ENCODE peak calls at places on chromosomes 11 and 22, in eight cellular contexts. One of them, this sample, is unnamed.

GRCh38 chr11:123356539-123356938 is 73.5 kb upstream of the GRAMD1B start:
- DNase-seq in choroid plexus epithelial cell: no peak
- DNase-seq in WTC11: no peak
- DNase-seq in fibroblast of mammary gland: no peak
- DNase-seq in mammary epithelial cell: no peak
- DNase-seq in pancreas: no peak
- DNase-seq in IMR-90: no peak
- DNase-seq in A549: no peak
- DNase-seq in this sample: no peak

GRCh38 chr11:48150213-48150612 is 66.4 kb upstream of the OR4B1 start:
- DNase-seq in WTC11: no peak
- DNase-seq in IMR-90: peak; percentile 63
- DNase-seq in mammary epithelial cell: peak; percentile 52
- DNase-seq in fibroblast of mammary gland: peak; percentile 43
- DNase-seq in A549: no peak
- DNase-seq in choroid plexus epithelial cell: peak; percentile 49
- DNase-seq in pancreas: no peak
- DNase-seq in this sample: no peak

GRCh38 chr11:125872138-125872491 is 15.4 kb upstream of the HYLS1 start:
- DNase-seq in IMR-90: no peak
- DNase-seq in fibroblast of mammary gland: no peak
- DNase-seq in mammary epithelial cell: peak; percentile 32
- DNase-seq in pancreas: no peak
- DNase-seq in choroid plexus epithelial cell: no peak
- DNase-seq in WTC11: no peak
- DNase-seq in A549: no peak
- DNase-seq in this sample: no peak

GRCh38 chr11:2380807-2381350 is 3.8 kb downstream of the CD81 start:
- DNase-seq in fibroblast of mammary gland: peak; percentile 47
- DNase-seq in mammary epithelial cell: no peak
- DNase-seq in choroid plexus epithelial cell: peak; percentile 52
- DNase-seq in IMR-90: no peak
- DNase-seq in pancreas: no peak
- DNase-seq in A549: no peak
- DNase-seq in WTC11: no peak
- DNase-seq in this sample: no peak

GRCh38 chr22:30511109-30511508 is 5.6 kb upstream of the SEC14L4 start:
- DNase-seq in choroid plexus epithelial cell: no peak
- DNase-seq in fibroblast of mammary gland: no peak
- DNase-seq in pancreas: no peak
- DNase-seq in A549: no peak
- DNase-seq in mammary epithelial cell: no peak
- DNase-seq in WTC11: no peak
- DNase-seq in IMR-90: no peak
- DNase-seq in this sample: no peak

GRCh38 chr11:23201936-23202522 is 341.8 kb upstream of the CCDC179 start:
- DNase-seq in A549: no peak
- DNase-seq in pancreas: no peak
- DNase-seq in WTC11: no peak
- DNase-seq in mammary epithelial cell: no peak
- DNase-seq in choroid plexus epithelial cell: peak; percentile 22
- DNase-seq in IMR-90: no peak
- DNase-seq in fibroblast of mammary gland: no peak
- DNase-seq in this sample: no peak

GRCh38 chr11:126739499-126740145 is 260.9 kb downstream of the KIRREL3 start:
- DNase-seq in IMR-90: peak; percentile 38
- DNase-seq in A549: no peak
- DNase-seq in mammary epithelial cell: no peak
- DNase-seq in WTC11: no peak
- DNase-seq in fibroblast of mammary gland: no peak
- DNase-seq in choroid plexus epithelial cell: no peak
- DNase-seq in pancreas: no peak
- DNase-seq in this sample: no peak

GRCh38 chr11:17063171-17064002 is 14.1 kb downstream of the RPS13 start:
- DNase-seq in IMR-90: peak; percentile 27
- DNase-seq in fibroblast of mammary gland: peak; percentile 50
- DNase-seq in choroid plexus epithelial cell: peak; percentile 71
- DNase-seq in mammary epithelial cell: peak; percentile 28
- DNase-seq in pancreas: peak; percentile 81
- DNase-seq in WTC11: peak; percentile 88
- DNase-seq in A549: peak; percentile 54
- DNase-seq in this sample: peak; percentile 79

GRCh38 chr11:45168366-45169130 is 22.1 kb downstream of the PRDM11 start:
- DNase-seq in WTC11: no peak
- DNase-seq in choroid plexus epithelial cell: no peak
- DNase-seq in pancreas: no peak
- DNase-seq in fibroblast of mammary gland: no peak
- DNase-seq in IMR-90: no peak
- DNase-seq in mammary epithelial cell: no peak
- DNase-seq in A549: no peak
- DNase-seq in this sample: no peak

GRCh38 chr22:46833228-46833627 is 70.8 kb downstream of the TBC1D22A start:
- DNase-seq in fibroblast of mammary gland: no peak
- DNase-seq in A549: peak; percentile 22
- DNase-seq in choroid plexus epithelial cell: peak; percentile 64
- DNase-seq in WTC11: peak; percentile 67
- DNase-seq in pancreas: peak; percentile 59
- DNase-seq in mammary epithelial cell: peak; percentile 20
- DNase-seq in IMR-90: peak; percentile 25
- DNase-seq in this sample: peak; percentile 44

GRCh38 chr22:19139974-19140373 is 4.5 kb downstream of the ESS2 start:
- DNase-seq in pancreas: peak; percentile 7
- DNase-seq in IMR-90: no peak
- DNase-seq in A549: no peak
- DNase-seq in choroid plexus epithelial cell: no peak
- DNase-seq in mammary epithelial cell: no peak
- DNase-seq in fibroblast of mammary gland: no peak
- DNase-seq in WTC11: no peak
- DNase-seq in this sample: no peak

GRCh38 chr22:29003975-29004646 is 57.5 kb downstream of the C22orf31 start:
- DNase-seq in A549: no peak
- DNase-seq in choroid plexus epithelial cell: no peak
- DNase-seq in pancreas: peak; percentile 44
- DNase-seq in WTC11: peak; percentile 35
- DNase-seq in mammary epithelial cell: peak; percentile 26
- DNase-seq in fibroblast of mammary gland: no peak
- DNase-seq in IMR-90: no peak
- DNase-seq in this sample: peak; percentile 20

GRCh38 chr11:113161671-113162589 is 152.5 kb upstream of the TTC12 start:
- DNase-seq in A549: no peak
- DNase-seq in fibroblast of mammary gland: no peak
- DNase-seq in IMR-90: no peak
- DNase-seq in choroid plexus epithelial cell: no peak
- DNase-seq in pancreas: peak; percentile 27
- DNase-seq in WTC11: no peak
- DNase-seq in mammary epithelial cell: no peak
- DNase-seq in this sample: no peak

GRCh38 chr11:113160652-113161051 is 153.7 kb upstream of the TTC12 start:
- DNase-seq in mammary epithelial cell: no peak
- DNase-seq in WTC11: no peak
- DNase-seq in A549: no peak
- DNase-seq in choroid plexus epithelial cell: no peak
- DNase-seq in pancreas: no peak
- DNase-seq in fibroblast of mammary gland: no peak
- DNase-seq in IMR-90: no peak
- DNase-seq in this sample: no peak

GRCh38 chr11:113162590-113162961 is 151.8 kb upstream of the TTC12 start:
- DNase-seq in A549: no peak
- DNase-seq in IMR-90: no peak
- DNase-seq in WTC11: no peak
- DNase-seq in pancreas: no peak
- DNase-seq in mammary epithelial cell: no peak
- DNase-seq in choroid plexus epithelial cell: peak; percentile 55
- DNase-seq in fibroblast of mammary gland: no peak
- DNase-seq in this sample: no peak

GRCh38 chr11:113166280-113166679 is 148.1 kb upstream of the TTC12 start:
- DNase-seq in WTC11: no peak
- DNase-seq in IMR-90: no peak
- DNase-seq in mammary epithelial cell: no peak
- DNase-seq in A549: no peak
- DNase-seq in fibroblast of mammary gland: no peak
- DNase-seq in choroid plexus epithelial cell: no peak
- DNase-seq in pancreas: no peak
- DNase-seq in this sample: no peak

DNA sequence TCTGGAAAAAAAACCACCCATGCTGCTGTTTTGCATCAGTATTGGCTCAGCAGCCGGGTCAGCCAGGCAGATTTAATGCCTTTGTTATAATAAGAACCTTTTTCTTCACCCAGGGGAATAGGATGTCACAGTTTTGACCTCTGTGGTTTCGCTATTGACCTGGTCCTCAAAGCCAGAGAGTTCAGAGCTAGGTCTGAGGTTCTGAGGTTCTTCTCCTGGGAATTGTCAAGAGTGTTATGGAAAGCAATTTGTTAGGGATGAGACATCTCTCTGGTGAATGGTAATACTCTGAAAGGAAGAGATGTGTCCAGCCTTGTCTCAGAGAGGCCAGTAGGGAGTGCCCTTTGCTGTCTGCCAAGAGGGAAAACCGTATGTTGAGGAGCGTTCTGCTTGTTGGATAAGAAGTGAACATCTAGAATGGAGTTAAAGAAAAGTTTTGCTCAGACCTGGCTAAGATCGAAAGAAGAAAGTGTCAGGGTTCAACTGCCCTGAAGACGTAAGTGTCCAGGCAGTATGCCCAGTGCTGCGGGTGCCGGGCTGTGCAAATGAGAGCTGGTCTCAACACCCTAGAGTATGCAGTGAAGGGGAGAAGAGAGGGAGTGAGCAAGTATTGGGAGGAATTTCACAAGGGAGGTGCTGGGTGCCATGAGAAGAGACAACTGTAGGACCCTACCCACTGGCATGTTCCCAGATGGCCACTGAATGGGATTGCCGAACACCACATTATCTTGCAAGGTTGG is 150.9 kb upstream of the TTC12 start:
- DNase-seq in choroid plexus epithelial cell: peak; percentile 65
- DNase-seq in mammary epithelial cell: no peak
- DNase-seq in pancreas: no peak
- DNase-seq in WTC11: no peak
- DNase-seq in fibroblast of mammary gland: peak; percentile 73
- DNase-seq in A549: no peak
- DNase-seq in IMR-90: no peak
- DNase-seq in this sample: no peak
- TF ChIP-seq CTCF in choroid plexus epithelial cell: peak; percentile 58
- TF ChIP-seq CTCF in mammary epithelial cell: peak; percentile 5
- TF ChIP-seq CTCF in pancreas: no peak
- TF ChIP-seq CTCF in WTC11: no peak
- TF ChIP-seq CTCF in fibroblast of mammary gland: peak; percentile 9
- TF ChIP-seq CTCF in A549: no peak
- TF ChIP-seq CTCF in IMR-90: no peak
- TF ChIP-seq CTCF in this sample: no peak

GRCh38 chr11:111923351-111923788 is 4.7 kb downstream of the C11orf52 start:
- DNase-seq in choroid plexus epithelial cell: peak; percentile 50
- DNase-seq in A549: no peak
- DNase-seq in mammary epithelial cell: no peak
- DNase-seq in WTC11: no peak
- DNase-seq in pancreas: no peak
- DNase-seq in fibroblast of mammary gland: peak; percentile 51
- DNase-seq in IMR-90: peak; percentile 48
- DNase-seq in this sample: no peak
- TF ChIP-seq CTCF in choroid plexus epithelial cell: no peak
- TF ChIP-seq CTCF in A549: no peak
- TF ChIP-seq CTCF in mammary epithelial cell: no peak
- TF ChIP-seq CTCF in WTC11: no peak
- TF ChIP-seq CTCF in pancreas: no peak
- TF ChIP-seq CTCF in fibroblast of mammary gland: no peak
- TF ChIP-seq CTCF in IMR-90: no peak
- TF ChIP-seq CTCF in this sample: no peak

DNA sequence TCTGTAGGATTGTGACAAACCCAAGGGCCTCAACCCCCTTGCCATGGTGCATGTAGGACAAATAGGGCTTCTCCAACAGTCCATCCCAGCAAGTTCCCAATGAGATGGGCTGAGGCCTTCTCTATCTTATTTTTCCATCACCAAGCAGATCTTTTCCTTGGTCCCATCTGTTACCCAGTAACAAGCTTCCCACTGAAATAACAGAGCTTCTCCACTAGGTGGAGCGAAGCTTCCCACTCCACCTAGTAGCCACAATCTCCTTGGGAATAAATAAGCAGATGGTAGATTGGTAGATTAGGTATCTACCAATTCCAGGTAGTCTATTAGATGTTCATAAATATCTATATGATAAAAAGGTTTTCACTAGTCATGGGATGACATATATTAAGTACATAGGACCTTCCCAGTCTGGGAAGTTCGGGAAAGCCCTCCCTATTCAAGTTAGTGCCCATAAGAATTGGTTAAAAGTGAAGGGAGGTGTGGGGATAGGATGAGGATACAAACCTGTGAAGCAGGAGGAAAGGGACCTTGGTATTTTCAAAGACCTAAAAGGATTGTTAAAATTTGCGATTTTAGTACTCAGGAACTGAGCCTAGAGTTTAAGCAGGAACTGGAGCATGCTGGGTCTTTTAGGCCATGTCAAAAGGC is 5.9 kb upstream of the OR52L1 start:
- DNase-seq in A549: peak; percentile 43
- DNase-seq in IMR-90: peak; percentile 7
- DNase-seq in pancreas: no peak
- DNase-seq in mammary epithelial cell: peak; percentile 18
- DNase-seq in fibroblast of mammary gland: peak; percentile 20
- DNase-seq in WTC11: no peak
- DNase-seq in choroid plexus epithelial cell: peak; percentile 18
- DNase-seq in this sample: no peak
- TF ChIP-seq CTCF in A549: peak; percentile 37
- TF ChIP-seq CTCF in IMR-90: peak; percentile 44
- TF ChIP-seq CTCF in pancreas: peak; percentile 54
- TF ChIP-seq CTCF in mammary epithelial cell: peak; percentile 49
- TF ChIP-seq CTCF in fibroblast of mammary gland: peak; percentile 50
- TF ChIP-seq CTCF in WTC11: peak; percentile 56
- TF ChIP-seq CTCF in choroid plexus epithelial cell: peak; percentile 46
- TF ChIP-seq CTCF in this sample: peak; percentile 76

GRCh38 chr22:38467438-38467903 is 425 bp upstream of the KDELR3 start:
- DNase-seq in pancreas: no peak
- DNase-seq in IMR-90: no peak
- DNase-seq in fibroblast of mammary gland: no peak
- DNase-seq in mammary epithelial cell: no peak
- DNase-seq in WTC11: peak; percentile 48
- DNase-seq in choroid plexus epithelial cell: no peak
- DNase-seq in A549: no peak
- DNase-seq in this sample: no peak

GRCh38 chr22:38468761-38469305 is 937 bp downstream of the KDELR3 start:
- DNase-seq in fibroblast of mammary gland: no peak
- DNase-seq in mammary epithelial cell: no peak
- DNase-seq in pancreas: no peak
- DNase-seq in WTC11: no peak
- DNase-seq in IMR-90: no peak
- DNase-seq in choroid plexus epithelial cell: no peak
- DNase-seq in A549: no peak
- DNase-seq in this sample: no peak

GRCh38 chr22:38469306-38469781 is 1.4 kb downstream of the KDELR3 start:
- DNase-seq in choroid plexus epithelial cell: no peak
- DNase-seq in IMR-90: no peak
- DNase-seq in WTC11: no peak
- DNase-seq in pancreas: no peak
- DNase-seq in mammary epithelial cell: no peak
- DNase-seq in fibroblast of mammary gland: no peak
- DNase-seq in A549: no peak
- DNase-seq in this sample: no peak

GRCh38 chr22:38465673-38466490 is 2.0 kb upstream of the KDELR3 start:
- DNase-seq in choroid plexus epithelial cell: no peak
- DNase-seq in IMR-90: no peak
- DNase-seq in WTC11: no peak
- DNase-seq in mammary epithelial cell: no peak
- DNase-seq in pancreas: no peak
- DNase-seq in fibroblast of mammary gland: peak; percentile 44
- DNase-seq in A549: no peak
- DNase-seq in this sample: no peak

GRCh38 chr22:38467904-38468760 is at the start of gene KDELR3:
- DNase-seq in mammary epithelial cell: peak; percentile 81
- DNase-seq in pancreas: peak; percentile 62
- DNase-seq in IMR-90: peak; percentile 71
- DNase-seq in choroid plexus epithelial cell: peak; percentile 67
- DNase-seq in fibroblast of mammary gland: peak; percentile 62
- DNase-seq in A549: peak; percentile 40
- DNase-seq in WTC11: peak; percentile 44
- DNase-seq in this sample: peak; percentile 47
- TF ChIP-seq CTCF in mammary epithelial cell: no peak
- TF ChIP-seq CTCF in pancreas: no peak
- TF ChIP-seq CTCF in IMR-90: peak; percentile 3
- TF ChIP-seq CTCF in choroid plexus epithelial cell: peak; percentile 32
- TF ChIP-seq CTCF in fibroblast of mammary gland: peak; percentile 3
- TF ChIP-seq CTCF in A549: no peak
- TF ChIP-seq CTCF in WTC11: no peak
- TF ChIP-seq CTCF in this sample: peak; percentile 23